ENCODE peak calls at places on chromosomes 1 and 21, in eight cellular contexts. One of them, this sample, is unnamed.
A peak's percentile ranks its signal among the peaks of the same experiment; 100 is the strongest.

GRCh38 chr1:204041803-204042505 is 31.0 kb upstream of the SOX13 start:
- DNase-seq in suprapubic skin: no peak
- DNase-seq in stomach: no peak
- DNase-seq in transverse colon: no peak
- DNase-seq in SK-N-MC: no peak
- DNase-seq in breast epithelium: no peak
- DNase-seq in H1: no peak
- DNase-seq in Panc1: no peak
- DNase-seq in this sample: no peak

GRCh38 chr1:24914226-24915069 is 15.6 kb downstream of the RUNX3 start:
- DNase-seq in breast epithelium: no peak
- DNase-seq in H1: no peak
- DNase-seq in suprapubic skin: no peak
- DNase-seq in Panc1: no peak
- DNase-seq in stomach: no peak
- DNase-seq in transverse colon: peak; percentile 57
- DNase-seq in SK-N-MC: no peak
- DNase-seq in this sample: no peak

GRCh38 chr1:8047686-8048522 is 21.8 kb upstream of the ERRFI1 start:
- DNase-seq in transverse colon: no peak
- DNase-seq in suprapubic skin: no peak
- DNase-seq in breast epithelium: no peak
- DNase-seq in stomach: no peak
- DNase-seq in H1: no peak
- DNase-seq in SK-N-MC: peak; percentile 99
- DNase-seq in Panc1: no peak
- DNase-seq in this sample: no peak

GRCh38 chr1:178518894-178519293 is 6.0 kb downstream of the TEX35 start:
- DNase-seq in Panc1: no peak
- DNase-seq in SK-N-MC: no peak
- DNase-seq in stomach: no peak
- DNase-seq in breast epithelium: no peak
- DNase-seq in suprapubic skin: no peak
- DNase-seq in H1: no peak
- DNase-seq in transverse colon: no peak
- DNase-seq in this sample: no peak

GRCh38 chr1:230253150-230253549 is 173.0 kb downstream of the PGBD5 start:
- DNase-seq in transverse colon: no peak
- DNase-seq in breast epithelium: no peak
- DNase-seq in stomach: no peak
- DNase-seq in H1: no peak
- DNase-seq in suprapubic skin: no peak
- DNase-seq in SK-N-MC: no peak
- DNase-seq in Panc1: no peak
- DNase-seq in this sample: no peak

GRCh38 chr1:246689409-246689997 is 34.7 kb upstream of the SCCPDH start:
- DNase-seq in transverse colon: peak; percentile 84
- DNase-seq in breast epithelium: peak; percentile 31
- DNase-seq in SK-N-MC: peak; percentile 44
- DNase-seq in stomach: peak; percentile 71
- DNase-seq in H1: peak; percentile 74
- DNase-seq in suprapubic skin: no peak
- DNase-seq in Panc1: peak; percentile 62
- DNase-seq in this sample: peak; percentile 34

GRCh38 chr1:92168657-92169056 is 49.1 kb upstream of the C1orf146 start:
- DNase-seq in transverse colon: no peak
- DNase-seq in Panc1: no peak
- DNase-seq in suprapubic skin: no peak
- DNase-seq in H1: no peak
- DNase-seq in SK-N-MC: no peak
- DNase-seq in breast epithelium: no peak
- DNase-seq in stomach: no peak
- DNase-seq in this sample: no peak

GRCh38 chr1:156775799-156776198 is 8.5 kb downstream of the PRCC start:
- DNase-seq in suprapubic skin: no peak
- DNase-seq in Panc1: no peak
- DNase-seq in transverse colon: no peak
- DNase-seq in breast epithelium: no peak
- DNase-seq in stomach: no peak
- DNase-seq in H1: no peak
- DNase-seq in SK-N-MC: no peak
- DNase-seq in this sample: no peak

GRCh38 chr21:14080764-14081096 is 130.0 kb downstream of the LIPI start:
- DNase-seq in transverse colon: no peak
- DNase-seq in SK-N-MC: no peak
- DNase-seq in stomach: no peak
- DNase-seq in breast epithelium: no peak
- DNase-seq in H1: no peak
- DNase-seq in suprapubic skin: no peak
- DNase-seq in Panc1: no peak
- DNase-seq in this sample: no peak

GRCh38 chr1:25809283-25809926 is 9.4 kb downstream of the SELENON start:
- DNase-seq in suprapubic skin: no peak
- DNase-seq in transverse colon: no peak
- DNase-seq in stomach: peak; percentile 53
- DNase-seq in H1: no peak
- DNase-seq in breast epithelium: peak; percentile 76
- DNase-seq in Panc1: no peak
- DNase-seq in SK-N-MC: no peak
- DNase-seq in this sample: no peak

GRCh38 chr1:90434460-90434859 is 282.6 kb downstream of the BARHL2 start:
- DNase-seq in Panc1: no peak
- DNase-seq in SK-N-MC: peak; percentile 10
- DNase-seq in breast epithelium: no peak
- DNase-seq in transverse colon: no peak
- DNase-seq in suprapubic skin: no peak
- DNase-seq in stomach: no peak
- DNase-seq in H1: no peak
- DNase-seq in this sample: no peak

GRCh38 chr1:22753396-22754083 is 42.9 kb downstream of the EPHB2 start:
- DNase-seq in H1: no peak
- DNase-seq in breast epithelium: no peak
- DNase-seq in transverse colon: no peak
- DNase-seq in stomach: no peak
- DNase-seq in Panc1: no peak
- DNase-seq in SK-N-MC: no peak
- DNase-seq in suprapubic skin: no peak
- DNase-seq in this sample: no peak

GRCh38 chr1:70091811-70092210 is 113.6 kb downstream of the LRRC40 start:
- DNase-seq in stomach: no peak
- DNase-seq in SK-N-MC: no peak
- DNase-seq in Panc1: no peak
- DNase-seq in breast epithelium: no peak
- DNase-seq in suprapubic skin: no peak
- DNase-seq in transverse colon: no peak
- DNase-seq in H1: no peak
- DNase-seq in this sample: no peak

GRCh38 chr1:57951390-57951789 is 527.5 kb upstream of the DAB1 start:
- DNase-seq in Panc1: no peak
- DNase-seq in stomach: no peak
- DNase-seq in breast epithelium: no peak
- DNase-seq in suprapubic skin: no peak
- DNase-seq in H1: no peak
- DNase-seq in transverse colon: no peak
- DNase-seq in SK-N-MC: no peak
- DNase-seq in this sample: no peak

GRCh38 chr1:53959664-53960250 is 13.6 kb downstream of the LRRC42 start:
- DNase-seq in transverse colon: no peak
- DNase-seq in Panc1: no peak
- DNase-seq in breast epithelium: no peak
- DNase-seq in stomach: no peak
- DNase-seq in SK-N-MC: no peak
- DNase-seq in suprapubic skin: no peak
- DNase-seq in H1: no peak
- DNase-seq in this sample: no peak

GRCh38 chr1:226871636-226872327 is 1.4 kb downstream of the PSEN2 start:
- DNase-seq in stomach: no peak
- DNase-seq in SK-N-MC: no peak
- DNase-seq in breast epithelium: no peak
- DNase-seq in H1: no peak
- DNase-seq in suprapubic skin: no peak
- DNase-seq in transverse colon: no peak
- DNase-seq in Panc1: no peak
- DNase-seq in this sample: no peak

GRCh38 chr1:45507893-45508292 is 7.8 kb downstream of the MMACHC start:
- DNase-seq in Panc1: no peak
- DNase-seq in H1: no peak
- DNase-seq in SK-N-MC: no peak
- DNase-seq in stomach: no peak
- DNase-seq in suprapubic skin: no peak
- DNase-seq in breast epithelium: no peak
- DNase-seq in transverse colon: no peak
- DNase-seq in this sample: no peak

GRCh38 chr1:45510036-45510971 is 10.2 kb downstream of the MMACHC start:
- DNase-seq in Panc1: no peak
- DNase-seq in breast epithelium: no peak
- DNase-seq in SK-N-MC: no peak
- DNase-seq in suprapubic skin: no peak
- DNase-seq in stomach: no peak
- DNase-seq in transverse colon: no peak
- DNase-seq in H1: no peak
- DNase-seq in this sample: no peak

GRCh38 chr1:45508295-45509151 is 8.4 kb downstream of the MMACHC start:
- DNase-seq in transverse colon: no peak
- DNase-seq in H1: peak; percentile 57
- DNase-seq in breast epithelium: no peak
- DNase-seq in Panc1: no peak
- DNase-seq in stomach: no peak
- DNase-seq in suprapubic skin: no peak
- DNase-seq in SK-N-MC: no peak
- DNase-seq in this sample: no peak

GRCh38 chr1:45503462-45504360 is 3.6 kb downstream of the MMACHC start:
- DNase-seq in breast epithelium: no peak
- DNase-seq in SK-N-MC: no peak
- DNase-seq in Panc1: no peak
- DNase-seq in suprapubic skin: no peak
- DNase-seq in transverse colon: no peak
- DNase-seq in stomach: no peak
- DNase-seq in H1: no peak
- DNase-seq in this sample: no peak

GRCh38 chr1:45507195-45507594 is 7.1 kb downstream of the MMACHC start:
- DNase-seq in SK-N-MC: no peak
- DNase-seq in H1: no peak
- DNase-seq in transverse colon: no peak
- DNase-seq in Panc1: no peak
- DNase-seq in stomach: no peak
- DNase-seq in suprapubic skin: no peak
- DNase-seq in breast epithelium: no peak
- DNase-seq in this sample: no peak
- TF ChIP-seq POLR2AphosphoS5 in SK-N-MC: no peak
- TF ChIP-seq POLR2AphosphoS5 in H1: no peak
- TF ChIP-seq POLR2AphosphoS5 in transverse colon: no peak
- TF ChIP-seq POLR2AphosphoS5 in Panc1: no peak
- TF ChIP-seq POLR2AphosphoS5 in stomach: no peak
- TF ChIP-seq POLR2AphosphoS5 in suprapubic skin: no peak
- TF ChIP-seq POLR2AphosphoS5 in breast epithelium: no peak
- TF ChIP-seq POLR2AphosphoS5 in this sample: no peak

GRCh38 chr1:208241541-208241940 is 2.6 kb downstream of the PLXNA2 start:
- DNase-seq in stomach: no peak
- DNase-seq in Panc1: no peak
- DNase-seq in transverse colon: no peak
- DNase-seq in suprapubic skin: no peak
- DNase-seq in breast epithelium: no peak
- DNase-seq in H1: no peak
- DNase-seq in SK-N-MC: no peak
- DNase-seq in this sample: no peak

GRCh38 chr1:208237241-208237640 is 6.9 kb downstream of the PLXNA2 start:
- DNase-seq in suprapubic skin: no peak
- DNase-seq in stomach: no peak
- DNase-seq in Panc1: no peak
- DNase-seq in breast epithelium: no peak
- DNase-seq in SK-N-MC: no peak
- DNase-seq in H1: no peak
- DNase-seq in transverse colon: no peak
- DNase-seq in this sample: no peak

GRCh38 chr1:208240698-208241355 is 3.4 kb downstream of the PLXNA2 start:
- DNase-seq in breast epithelium: no peak
- DNase-seq in suprapubic skin: no peak
- DNase-seq in transverse colon: no peak
- DNase-seq in SK-N-MC: no peak
- DNase-seq in Panc1: no peak
- DNase-seq in H1: no peak
- DNase-seq in stomach: no peak
- DNase-seq in this sample: no peak

GRCh38 chr1:208239518-208240381 is 4.4 kb downstream of the PLXNA2 start:
- DNase-seq in Panc1: no peak
- DNase-seq in transverse colon: peak; percentile 77
- DNase-seq in SK-N-MC: no peak
- DNase-seq in stomach: peak; percentile 67
- DNase-seq in breast epithelium: no peak
- DNase-seq in suprapubic skin: no peak
- DNase-seq in H1: no peak
- DNase-seq in this sample: no peak

GRCh38 chr1:208238710-208239517 is 5.3 kb downstream of the PLXNA2 start:
- DNase-seq in transverse colon: no peak
- DNase-seq in stomach: no peak
- DNase-seq in SK-N-MC: no peak
- DNase-seq in suprapubic skin: peak; percentile 70
- DNase-seq in H1: no peak
- DNase-seq in Panc1: peak; percentile 25
- DNase-seq in breast epithelium: no peak
- DNase-seq in this sample: no peak
- TF ChIP-seq POLR2AphosphoS5 in transverse colon: no peak
- TF ChIP-seq POLR2AphosphoS5 in stomach: no peak
- TF ChIP-seq POLR2AphosphoS5 in SK-N-MC: no peak
- TF ChIP-seq POLR2AphosphoS5 in suprapubic skin: no peak
- TF ChIP-seq POLR2AphosphoS5 in H1: no peak
- TF ChIP-seq POLR2AphosphoS5 in Panc1: no peak
- TF ChIP-seq POLR2AphosphoS5 in breast epithelium: no peak
- TF ChIP-seq POLR2AphosphoS5 in this sample: no peak

GRCh38 chr1:159591981-159592380 is 4.4 kb downstream of the APCS start:
- DNase-seq in transverse colon: no peak
- DNase-seq in SK-N-MC: no peak
- DNase-seq in breast epithelium: no peak
- DNase-seq in suprapubic skin: no peak
- DNase-seq in stomach: no peak
- DNase-seq in H1: no peak
- DNase-seq in Panc1: no peak
- DNase-seq in this sample: no peak
- TF ChIP-seq POLR2AphosphoS5 in transverse colon: no peak
- TF ChIP-seq POLR2AphosphoS5 in SK-N-MC: no peak
- TF ChIP-seq POLR2AphosphoS5 in breast epithelium: no peak
- TF ChIP-seq POLR2AphosphoS5 in suprapubic skin: no peak
- TF ChIP-seq POLR2AphosphoS5 in stomach: no peak
- TF ChIP-seq POLR2AphosphoS5 in H1: no peak
- TF ChIP-seq POLR2AphosphoS5 in Panc1: no peak
- TF ChIP-seq POLR2AphosphoS5 in this sample: no peak

DNA sequence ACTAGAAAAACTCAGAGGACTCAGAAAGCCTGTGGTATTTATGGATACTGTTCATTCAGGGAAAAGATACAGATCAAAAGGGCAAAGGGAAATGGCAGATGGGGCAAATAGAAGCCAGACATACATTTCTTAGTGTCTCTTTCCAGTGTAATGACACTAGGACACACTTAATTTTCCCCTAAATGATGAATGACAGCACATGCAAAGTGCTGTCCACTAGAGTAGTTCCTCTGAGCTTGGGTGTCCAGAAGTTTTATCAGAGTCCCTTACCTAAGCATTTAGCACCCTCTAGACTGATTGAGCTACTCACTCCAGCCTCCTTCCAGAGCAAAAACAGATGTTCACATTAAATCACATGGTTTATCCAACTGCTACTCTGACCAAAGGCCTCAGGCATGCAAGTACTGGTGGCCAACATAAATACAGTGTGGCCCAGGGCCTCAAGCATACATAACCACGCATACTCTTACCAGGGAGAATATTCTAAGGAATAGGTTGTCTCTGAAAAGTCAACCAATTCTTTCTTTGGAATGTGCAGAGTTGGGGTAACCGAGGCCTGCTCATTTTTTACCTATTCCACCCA is 166.9 kb downstream of the NCAM2 start:
- DNase-seq in stomach: no peak
- DNase-seq in breast epithelium: no peak
- DNase-seq in Panc1: no peak
- DNase-seq in transverse colon: no peak
- DNase-seq in suprapubic skin: no peak
- DNase-seq in H1: no peak
- DNase-seq in SK-N-MC: no peak
- DNase-seq in this sample: no peak
- TF ChIP-seq POLR2AphosphoS5 in stomach: no peak
- TF ChIP-seq POLR2AphosphoS5 in breast epithelium: no peak
- TF ChIP-seq POLR2AphosphoS5 in Panc1: no peak
- TF ChIP-seq POLR2AphosphoS5 in transverse colon: no peak
- TF ChIP-seq POLR2AphosphoS5 in suprapubic skin: no peak
- TF ChIP-seq POLR2AphosphoS5 in H1: no peak
- TF ChIP-seq POLR2AphosphoS5 in SK-N-MC: no peak
- TF ChIP-seq POLR2AphosphoS5 in this sample: no peak